ENCODE peak calls at places on chromosomes 2 and 18, in ten cellular contexts. One of them, this sample, is unnamed.

GRCh38 chr18:11995445-11996189 is 14.3 kb downstream of the IMPA2 start:
- DNase-seq in body of pancreas: peak; percentile 85
- DNase-seq in gastrocnemius medialis: peak; percentile 59
- DNase-seq in sigmoid colon: peak; percentile 91
- DNase-seq in IMR-90: peak; percentile 77
- DNase-seq in stomach: peak; percentile 85
- DNase-seq in uterus: peak; percentile 68
- DNase-seq in NB4: peak; percentile 83
- DNase-seq in H1: peak; percentile 71
- DNase-seq in adrenal gland: peak; percentile 87
- DNase-seq in this sample: no peak

GRCh38 chr2:209771474-209772292 is at the start of gene UNC80:
- DNase-seq in body of pancreas: peak; percentile 73
- DNase-seq in gastrocnemius medialis: no peak
- DNase-seq in sigmoid colon: peak; percentile 64
- DNase-seq in IMR-90: peak; percentile 36
- DNase-seq in stomach: peak; percentile 62
- DNase-seq in uterus: peak; percentile 37
- DNase-seq in NB4: no peak
- DNase-seq in H1: peak; percentile 95
- DNase-seq in adrenal gland: peak; percentile 86
- DNase-seq in this sample: peak; percentile 31

GRCh38 chr18:48547456-48548403 is 8.9 kb downstream of the CTIF start:
- DNase-seq in body of pancreas: peak; percentile 24
- DNase-seq in gastrocnemius medialis: peak; percentile 39
- DNase-seq in sigmoid colon: no peak
- DNase-seq in IMR-90: peak; percentile 90
- DNase-seq in stomach: no peak
- DNase-seq in uterus: no peak
- DNase-seq in NB4: no peak
- DNase-seq in H1: no peak
- DNase-seq in adrenal gland: peak; percentile 65
- DNase-seq in this sample: no peak

GRCh38 chr2:136008205-136008865 is 22.9 kb upstream of the DARS1 start:
- DNase-seq in body of pancreas: peak; percentile 13
- DNase-seq in gastrocnemius medialis: peak; percentile 53
- DNase-seq in sigmoid colon: peak; percentile 72
- DNase-seq in IMR-90: no peak
- DNase-seq in stomach: peak; percentile 52
- DNase-seq in uterus: peak; percentile 16
- DNase-seq in NB4: peak; percentile 99
- DNase-seq in H1: no peak
- DNase-seq in adrenal gland: peak; percentile 60
- DNase-seq in this sample: no peak

GRCh38 chr2:54809814-54810213 is 86.4 kb downstream of the EML6 start:
- DNase-seq in body of pancreas: no peak
- DNase-seq in gastrocnemius medialis: no peak
- DNase-seq in sigmoid colon: no peak
- DNase-seq in IMR-90: peak; percentile 58
- DNase-seq in stomach: no peak
- DNase-seq in uterus: no peak
- DNase-seq in NB4: no peak
- DNase-seq in H1: no peak
- DNase-seq in adrenal gland: no peak
- DNase-seq in this sample: no peak

GRCh38 chr2:239002960-239003932 is 155.4 kb downstream of the TWIST2 start:
- DNase-seq in body of pancreas: no peak
- DNase-seq in gastrocnemius medialis: no peak
- DNase-seq in sigmoid colon: peak; percentile 66
- DNase-seq in IMR-90: peak; percentile 65
- DNase-seq in stomach: no peak
- DNase-seq in uterus: peak; percentile 52
- DNase-seq in NB4: no peak
- DNase-seq in H1: no peak
- DNase-seq in adrenal gland: no peak
- DNase-seq in this sample: no peak

GRCh38 chr18:70329076-70329475 is 40.2 kb downstream of the SOCS6 start:
- DNase-seq in body of pancreas: no peak
- DNase-seq in gastrocnemius medialis: no peak
- DNase-seq in sigmoid colon: no peak
- DNase-seq in IMR-90: no peak
- DNase-seq in stomach: no peak
- DNase-seq in uterus: no peak
- DNase-seq in NB4: no peak
- DNase-seq in H1: no peak
- DNase-seq in adrenal gland: no peak
- DNase-seq in this sample: no peak

GRCh38 chr2:70936979-70937811 is 1.5 kb downstream of the ATP6V1B1 start:
- DNase-seq in body of pancreas: no peak
- DNase-seq in gastrocnemius medialis: no peak
- DNase-seq in sigmoid colon: peak; percentile 12
- DNase-seq in IMR-90: no peak
- DNase-seq in stomach: no peak
- DNase-seq in uterus: no peak
- DNase-seq in NB4: no peak
- DNase-seq in H1: peak; percentile 43
- DNase-seq in adrenal gland: no peak
- DNase-seq in this sample: no peak

GRCh38 chr18:468841-469796 is 31.4 kb downstream of the COLEC12 start:
- DNase-seq in body of pancreas: no peak
- DNase-seq in gastrocnemius medialis: no peak
- DNase-seq in sigmoid colon: no peak
- DNase-seq in IMR-90: no peak
- DNase-seq in stomach: no peak
- DNase-seq in uterus: no peak
- DNase-seq in NB4: no peak
- DNase-seq in H1: no peak
- DNase-seq in adrenal gland: no peak
- DNase-seq in this sample: no peak

GRCh38 chr18:77361382-77361781 is 111.7 kb downstream of the GALR1 start:
- DNase-seq in body of pancreas: no peak
- DNase-seq in gastrocnemius medialis: no peak
- DNase-seq in sigmoid colon: no peak
- DNase-seq in IMR-90: no peak
- DNase-seq in stomach: no peak
- DNase-seq in uterus: no peak
- DNase-seq in NB4: no peak
- DNase-seq in H1: no peak
- DNase-seq in adrenal gland: no peak
- DNase-seq in this sample: no peak

GRCh38 chr2:238847432-238847801 is 468 bp upstream of the TWIST2 start:
- DNase-seq in body of pancreas: no peak
- DNase-seq in gastrocnemius medialis: no peak
- DNase-seq in sigmoid colon: peak; percentile 78
- DNase-seq in IMR-90: no peak
- DNase-seq in stomach: no peak
- DNase-seq in uterus: no peak
- DNase-seq in NB4: no peak
- DNase-seq in H1: peak; percentile 77
- DNase-seq in adrenal gland: no peak
- DNase-seq in this sample: no peak

GRCh38 chr2:11985817-11986566 is 239.6 kb downstream of the LPIN1 start:
- DNase-seq in body of pancreas: no peak
- DNase-seq in gastrocnemius medialis: no peak
- DNase-seq in sigmoid colon: no peak
- DNase-seq in IMR-90: no peak
- DNase-seq in stomach: no peak
- DNase-seq in uterus: no peak
- DNase-seq in NB4: no peak
- DNase-seq in H1: no peak
- DNase-seq in adrenal gland: no peak
- DNase-seq in this sample: no peak

GRCh38 chr2:162072181-162072702 is 1.8 kb downstream of the DPP4 start:
- DNase-seq in body of pancreas: no peak
- DNase-seq in gastrocnemius medialis: no peak
- DNase-seq in sigmoid colon: no peak
- DNase-seq in IMR-90: peak; percentile 90
- DNase-seq in stomach: no peak
- DNase-seq in uterus: no peak
- DNase-seq in NB4: no peak
- DNase-seq in H1: no peak
- DNase-seq in adrenal gland: no peak
- DNase-seq in this sample: no peak

GRCh38 chr2:100969998-100970397 is 32.1 kb upstream of the RPL31 start:
- DNase-seq in body of pancreas: no peak
- DNase-seq in gastrocnemius medialis: no peak
- DNase-seq in sigmoid colon: peak; percentile 25
- DNase-seq in IMR-90: no peak
- DNase-seq in stomach: no peak
- DNase-seq in uterus: no peak
- DNase-seq in NB4: no peak
- DNase-seq in H1: no peak
- DNase-seq in adrenal gland: no peak
- DNase-seq in this sample: no peak

GRCh38 chr2:133788391-133788790 is 220.1 kb upstream of the NCKAP5 start:
- DNase-seq in body of pancreas: no peak
- DNase-seq in gastrocnemius medialis: no peak
- DNase-seq in sigmoid colon: no peak
- DNase-seq in IMR-90: peak; percentile 74
- DNase-seq in stomach: no peak
- DNase-seq in uterus: no peak
- DNase-seq in NB4: no peak
- DNase-seq in H1: no peak
- DNase-seq in adrenal gland: no peak
- DNase-seq in this sample: no peak

GRCh38 chr2:177772529-177772928 is 300.0 kb downstream of the PDE11A start:
- DNase-seq in body of pancreas: no peak
- DNase-seq in gastrocnemius medialis: no peak
- DNase-seq in sigmoid colon: no peak
- DNase-seq in IMR-90: peak; percentile 30
- DNase-seq in stomach: no peak
- DNase-seq in uterus: no peak
- DNase-seq in NB4: peak; percentile 51
- DNase-seq in H1: no peak
- DNase-seq in adrenal gland: no peak
- DNase-seq in this sample: no peak
- TF ChIP-seq CTCF in body of pancreas: peak; percentile 41
- TF ChIP-seq CTCF in gastrocnemius medialis: no peak
- TF ChIP-seq CTCF in sigmoid colon: no peak
- TF ChIP-seq CTCF in IMR-90: peak; percentile 52
- TF ChIP-seq CTCF in stomach: no peak
- TF ChIP-seq CTCF in uterus: no peak
- TF ChIP-seq CTCF in NB4: peak; percentile 51
- TF ChIP-seq CTCF in H1: no peak
- TF ChIP-seq CTCF in adrenal gland: peak; percentile 47
- TF ChIP-seq CTCF in this sample: no peak

GRCh38 chr2:29962922-29963321 is 41.5 kb upstream of the ALK start:
- DNase-seq in body of pancreas: no peak
- DNase-seq in gastrocnemius medialis: no peak
- DNase-seq in sigmoid colon: no peak
- DNase-seq in IMR-90: no peak
- DNase-seq in stomach: no peak
- DNase-seq in uterus: no peak
- DNase-seq in NB4: no peak
- DNase-seq in H1: no peak
- DNase-seq in adrenal gland: no peak
- DNase-seq in this sample: no peak

GRCh38 chr2:29966256-29966655 is 44.9 kb upstream of the ALK start:
- DNase-seq in body of pancreas: no peak
- DNase-seq in gastrocnemius medialis: no peak
- DNase-seq in sigmoid colon: no peak
- DNase-seq in IMR-90: no peak
- DNase-seq in stomach: no peak
- DNase-seq in uterus: no peak
- DNase-seq in NB4: no peak
- DNase-seq in H1: no peak
- DNase-seq in adrenal gland: no peak
- DNase-seq in this sample: no peak

GRCh38 chr2:29963972-29964570 is 42.7 kb upstream of the ALK start:
- DNase-seq in body of pancreas: no peak
- DNase-seq in gastrocnemius medialis: no peak
- DNase-seq in sigmoid colon: no peak
- DNase-seq in IMR-90: no peak
- DNase-seq in stomach: no peak
- DNase-seq in uterus: no peak
- DNase-seq in NB4: no peak
- DNase-seq in H1: no peak
- DNase-seq in adrenal gland: no peak
- DNase-seq in this sample: no peak
- H3K4me3 ChIP-seq in body of pancreas: no peak overlapping the region
- H3K4me3 ChIP-seq in gastrocnemius medialis: no peak overlapping the region
- H3K4me3 ChIP-seq in sigmoid colon: no peak overlapping the region
- H3K4me3 ChIP-seq in IMR-90: no peak overlapping the region
- H3K4me3 ChIP-seq in stomach: no peak overlapping the region
- H3K4me3 ChIP-seq in uterus: no peak overlapping the region
- H3K4me3 ChIP-seq in NB4: no peak overlapping the region
- H3K4me3 ChIP-seq in H1: no peak overlapping the region
- H3K4me3 ChIP-seq in adrenal gland: no peak overlapping the region
- H3K4me3 ChIP-seq in this sample: no peak overlapping the region

DNA sequence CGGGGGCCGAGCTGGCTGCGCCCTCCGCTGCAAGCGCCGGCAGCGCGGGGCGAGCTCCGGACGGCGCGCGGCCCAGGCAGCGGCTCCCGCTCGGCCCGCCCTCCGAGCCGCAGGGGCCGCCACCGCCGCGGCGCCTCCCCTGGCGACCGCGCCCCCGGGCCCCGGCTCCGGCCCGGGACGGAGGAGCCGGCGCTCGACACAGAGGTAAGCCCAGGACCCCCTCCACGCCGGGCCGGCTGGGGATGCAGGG is 151 bp downstream of the SPATS2L start:
- DNase-seq in body of pancreas: no peak
- DNase-seq in gastrocnemius medialis: peak; percentile 16
- DNase-seq in sigmoid colon: no peak
- DNase-seq in IMR-90: no peak
- DNase-seq in stomach: no peak
- DNase-seq in uterus: no peak
- DNase-seq in NB4: no peak
- DNase-seq in H1: no peak
- DNase-seq in adrenal gland: no peak
- DNase-seq in this sample: no peak
- TF ChIP-seq POLR2A in body of pancreas: no peak
- TF ChIP-seq POLR2A in gastrocnemius medialis: peak; percentile 25
- TF ChIP-seq POLR2A in sigmoid colon: no peak
- TF ChIP-seq POLR2A in IMR-90: no peak
- TF ChIP-seq POLR2A in stomach: no peak
- TF ChIP-seq POLR2A in uterus: no peak
- TF ChIP-seq POLR2A in NB4: no peak
- TF ChIP-seq POLR2A in H1: peak; percentile 50
- TF ChIP-seq POLR2A in adrenal gland: no peak
- TF ChIP-seq POLR2A in this sample: no peak

GRCh38 chr2:182503886-182504285 is 77.0 kb upstream of the PDE1A start:
- DNase-seq in body of pancreas: no peak
- DNase-seq in gastrocnemius medialis: no peak
- DNase-seq in sigmoid colon: no peak
- DNase-seq in IMR-90: peak; percentile 88
- DNase-seq in stomach: no peak
- DNase-seq in uterus: no peak
- DNase-seq in NB4: no peak
- DNase-seq in H1: no peak
- DNase-seq in adrenal gland: no peak
- DNase-seq in this sample: no peak

GRCh38 chr2:182506606-182507005 is 79.8 kb upstream of the PDE1A start:
- DNase-seq in body of pancreas: no peak
- DNase-seq in gastrocnemius medialis: no peak
- DNase-seq in sigmoid colon: no peak
- DNase-seq in IMR-90: peak; percentile 65
- DNase-seq in stomach: no peak
- DNase-seq in uterus: no peak
- DNase-seq in NB4: no peak
- DNase-seq in H1: no peak
- DNase-seq in adrenal gland: peak; percentile 53
- DNase-seq in this sample: no peak

GRCh38 chr2:182504903-182505302 is 78.1 kb upstream of the PDE1A start:
- DNase-seq in body of pancreas: no peak
- DNase-seq in gastrocnemius medialis: no peak
- DNase-seq in sigmoid colon: no peak
- DNase-seq in IMR-90: peak; percentile 91
- DNase-seq in stomach: no peak
- DNase-seq in uterus: peak; percentile 46
- DNase-seq in NB4: no peak
- DNase-seq in H1: no peak
- DNase-seq in adrenal gland: peak; percentile 77
- DNase-seq in this sample: no peak

GRCh38 chr2:182509231-182509630 is 82.4 kb upstream of the PDE1A start:
- DNase-seq in body of pancreas: no peak
- DNase-seq in gastrocnemius medialis: no peak
- DNase-seq in sigmoid colon: no peak
- DNase-seq in IMR-90: no peak
- DNase-seq in stomach: no peak
- DNase-seq in uterus: no peak
- DNase-seq in NB4: no peak
- DNase-seq in H1: no peak
- DNase-seq in adrenal gland: no peak
- DNase-seq in this sample: no peak
- TF ChIP-seq CTCF in body of pancreas: no peak
- TF ChIP-seq CTCF in gastrocnemius medialis: no peak
- TF ChIP-seq CTCF in sigmoid colon: no peak
- TF ChIP-seq CTCF in IMR-90: no peak
- TF ChIP-seq CTCF in stomach: no peak
- TF ChIP-seq CTCF in uterus: no peak
- TF ChIP-seq CTCF in NB4: no peak
- TF ChIP-seq CTCF in H1: no peak
- TF ChIP-seq CTCF in adrenal gland: no peak
- TF ChIP-seq CTCF in this sample: no peak